ENCODE peak calls at places on chromosomes 11 and 22, in four cellular contexts. One of them, this sample, is unnamed.

GRCh38 chr11:16973565-16973964 is 40.6 kb downstream of the PLEKHA7 start:
- DNase-seq in fibroblast of lung: no peak
- DNase-seq in tibial nerve: no peak
- DNase-seq in SJCRH30: no peak
- DNase-seq in this sample: no peak

GRCh38 chr22:27749597-27750225 is 51.8 kb downstream of the MN1 start:
- DNase-seq in fibroblast of lung: peak
- DNase-seq in tibial nerve: no peak
- DNase-seq in SJCRH30: no peak
- DNase-seq in this sample: peak

GRCh38 chr11:65003282-65003681 is 6.5 kb upstream of the BATF2 start:
- DNase-seq in fibroblast of lung: peak
- DNase-seq in tibial nerve: no peak
- DNase-seq in SJCRH30: no peak
- DNase-seq in this sample: peak

GRCh38 chr11:107276057-107276456 is 181.6 kb downstream of the CWF19L2 start:
- DNase-seq in fibroblast of lung: no peak
- DNase-seq in tibial nerve: no peak
- DNase-seq in SJCRH30: no peak
- DNase-seq in this sample: no peak

GRCh38 chr22:37624017-37624365 is 15.4 kb downstream of the GGA1 start:
- DNase-seq in fibroblast of lung: no peak
- DNase-seq in tibial nerve: no peak
- DNase-seq in SJCRH30: no peak
- DNase-seq in this sample: no peak

GRCh38 chr11:44833869-44834452 is 107.2 kb downstream of the TSPAN18 start:
- DNase-seq in fibroblast of lung: no peak
- DNase-seq in tibial nerve: no peak
- DNase-seq in SJCRH30: no peak
- DNase-seq in this sample: no peak

GRCh38 chr11:119782021-119782420 is 53.0 kb upstream of the NECTIN1 start:
- DNase-seq in fibroblast of lung: no peak
- DNase-seq in tibial nerve: no peak
- DNase-seq in SJCRH30: no peak
- DNase-seq in this sample: no peak

GRCh38 chr11:76839326-76839725 is 21.4 kb upstream of the ACER3 start:
- DNase-seq in fibroblast of lung: no peak
- DNase-seq in tibial nerve: no peak
- DNase-seq in SJCRH30: no peak
- DNase-seq in this sample: no peak

GRCh38 chr22:39690901-39691620 is 120.5 kb downstream of the CACNA1I start:
- DNase-seq in fibroblast of lung: no peak
- DNase-seq in tibial nerve: no peak
- DNase-seq in SJCRH30: no peak
- DNase-seq in this sample: no peak

GRCh38 chr11:61783717-61784505 is 8.5 kb downstream of the TMEM258 start:
- DNase-seq in fibroblast of lung: no peak
- DNase-seq in tibial nerve: no peak
- DNase-seq in SJCRH30: peak
- DNase-seq in this sample: peak

GRCh38 chr11:15127341-15127740 is 12.6 kb downstream of the INSC start:
- DNase-seq in fibroblast of lung: peak
- DNase-seq in tibial nerve: no peak
- DNase-seq in SJCRH30: no peak
- DNase-seq in this sample: peak

GRCh38 chr22:27673839-27674238 is 127.7 kb downstream of the MN1 start:
- DNase-seq in fibroblast of lung: no peak
- DNase-seq in tibial nerve: no peak
- DNase-seq in SJCRH30: no peak
- DNase-seq in this sample: no peak

GRCh38 chr11:134044514-134045284 is 24.2 kb upstream of the JAM3 start:
- DNase-seq in fibroblast of lung: no peak
- DNase-seq in tibial nerve: no peak
- DNase-seq in SJCRH30: no peak
- DNase-seq in this sample: no peak

GRCh38 chr11:10373340-10373739 is 68.5 kb downstream of the ADM start:
- DNase-seq in fibroblast of lung: peak
- DNase-seq in tibial nerve: no peak
- DNase-seq in SJCRH30: no peak
- DNase-seq in this sample: no peak

GRCh38 chr22:44157916-44158618 is 22.7 kb upstream of the PARVG start:
- DNase-seq in fibroblast of lung: no peak
- DNase-seq in tibial nerve: no peak
- DNase-seq in SJCRH30: no peak
- DNase-seq in this sample: no peak

GRCh38 chr11:78212586-78213371 is 24.1 kb downstream of the USP35 start:
- DNase-seq in fibroblast of lung: peak
- DNase-seq in tibial nerve: no peak
- DNase-seq in SJCRH30: no peak
- DNase-seq in this sample: no peak

GRCh38 chr11:63020671-63021255 is 5.1 kb upstream of the SLC22A8 start:
- DNase-seq in fibroblast of lung: no peak
- DNase-seq in tibial nerve: no peak
- DNase-seq in SJCRH30: no peak
- DNase-seq in this sample: no peak

GRCh38 chr22:17920145-17920605 is 104.2 kb downstream of the MICAL3 start:
- DNase-seq in fibroblast of lung: peak
- DNase-seq in tibial nerve: no peak
- DNase-seq in SJCRH30: peak
- DNase-seq in this sample: peak

GRCh38 chr11:61870429-61871039 is 20.8 kb downstream of the FADS3 start:
- DNase-seq in fibroblast of lung: peak
- DNase-seq in tibial nerve: no peak
- DNase-seq in SJCRH30: peak
- DNase-seq in this sample: no peak

GRCh38 chr11:93248602-93249001 is 50.8 kb upstream of the SLC36A4 start:
- DNase-seq in fibroblast of lung: peak
- DNase-seq in tibial nerve: no peak
- DNase-seq in SJCRH30: no peak
- DNase-seq in this sample: no peak

GRCh38 chr11:2898366-2899079 is 12.9 kb upstream of the CDKN1C start:
- DNase-seq in fibroblast of lung: peak
- DNase-seq in tibial nerve: peak
- DNase-seq in SJCRH30: no peak
- DNase-seq in this sample: peak

GRCh38 chr11:17547051-17547577 is at the start of gene OTOG:
- DNase-seq in fibroblast of lung: no peak
- DNase-seq in tibial nerve: no peak
- DNase-seq in SJCRH30: peak
- DNase-seq in this sample: no peak

GRCh38 chr22:24433001-24433867 is 5.8 kb downstream of the ADORA2A start:
- DNase-seq in fibroblast of lung: no peak
- DNase-seq in tibial nerve: no peak
- DNase-seq in SJCRH30: no peak
- DNase-seq in this sample: no peak

GRCh38 chr11:120335596-120335927 is 651 bp upstream of the ARHGEF12 start:
- DNase-seq in fibroblast of lung: no peak
- DNase-seq in tibial nerve: no peak
- DNase-seq in SJCRH30: no peak
- DNase-seq in this sample: no peak

GRCh38 chr11:62713343-62713742 is 5.9 kb downstream of the GNG3 start:
- DNase-seq in fibroblast of lung: no peak
- DNase-seq in tibial nerve: no peak
- DNase-seq in SJCRH30: no peak
- DNase-seq in this sample: no peak

GRCh38 chr11:10487002-10487647 is 32.1 kb downstream of the AMPD3 start:
- DNase-seq in fibroblast of lung: no peak
- DNase-seq in tibial nerve: no peak
- DNase-seq in SJCRH30: no peak
- DNase-seq in this sample: no peak

GRCh38 chr11:2770556-2771301 is 70.9 kb upstream of the KCNQ1OT1 start:
- DNase-seq in fibroblast of lung: no peak
- DNase-seq in tibial nerve: no peak
- DNase-seq in SJCRH30: no peak
- DNase-seq in this sample: no peak

GRCh38 chr22:19546680-19547079 is 22.5 kb upstream of the CLDN5 start:
- DNase-seq in fibroblast of lung: no peak
- DNase-seq in tibial nerve: no peak
- DNase-seq in SJCRH30: no peak
- DNase-seq in this sample: no peak

GRCh38 chr11:6992457-6993431 is 27.4 kb downstream of the ZNF214 start:
- DNase-seq in fibroblast of lung: peak
- DNase-seq in tibial nerve: no peak
- DNase-seq in SJCRH30: no peak
- DNase-seq in this sample: peak

GRCh38 chr11:68106165-68106940 is 14.8 kb downstream of the CHKA start:
- DNase-seq in fibroblast of lung: no peak
- DNase-seq in tibial nerve: no peak
- DNase-seq in SJCRH30: no peak
- DNase-seq in this sample: no peak

GRCh38 chr11:17276236-17277023 is at the start of gene NUCB2:
- DNase-seq in fibroblast of lung: peak
- DNase-seq in tibial nerve: peak
- DNase-seq in SJCRH30: peak
- DNase-seq in this sample: peak

GRCh38 chr11:830295-831131 is 2.2 kb upstream of the CD151 start:
- DNase-seq in fibroblast of lung: peak
- DNase-seq in tibial nerve: no peak
- DNase-seq in SJCRH30: peak
- DNase-seq in this sample: peak

GRCh38 chr11:78406568-78407196 is 10.9 kb downstream of the GAB2 start:
- DNase-seq in fibroblast of lung: no peak
- DNase-seq in tibial nerve: no peak
- DNase-seq in SJCRH30: no peak
- DNase-seq in this sample: no peak

GRCh38 chr11:111937859-111938258 is 716 bp downstream of the DIXDC1 start:
- DNase-seq in fibroblast of lung: no peak
- DNase-seq in tibial nerve: no peak
- DNase-seq in SJCRH30: no peak
- DNase-seq in this sample: no peak
- H3K27ac ChIP-seq in fibroblast of lung: no peak
- H3K27ac ChIP-seq in tibial nerve: peak
- H3K27ac ChIP-seq in SJCRH30: no peak
- H3K27ac ChIP-seq in this sample: no peak

DNA sequence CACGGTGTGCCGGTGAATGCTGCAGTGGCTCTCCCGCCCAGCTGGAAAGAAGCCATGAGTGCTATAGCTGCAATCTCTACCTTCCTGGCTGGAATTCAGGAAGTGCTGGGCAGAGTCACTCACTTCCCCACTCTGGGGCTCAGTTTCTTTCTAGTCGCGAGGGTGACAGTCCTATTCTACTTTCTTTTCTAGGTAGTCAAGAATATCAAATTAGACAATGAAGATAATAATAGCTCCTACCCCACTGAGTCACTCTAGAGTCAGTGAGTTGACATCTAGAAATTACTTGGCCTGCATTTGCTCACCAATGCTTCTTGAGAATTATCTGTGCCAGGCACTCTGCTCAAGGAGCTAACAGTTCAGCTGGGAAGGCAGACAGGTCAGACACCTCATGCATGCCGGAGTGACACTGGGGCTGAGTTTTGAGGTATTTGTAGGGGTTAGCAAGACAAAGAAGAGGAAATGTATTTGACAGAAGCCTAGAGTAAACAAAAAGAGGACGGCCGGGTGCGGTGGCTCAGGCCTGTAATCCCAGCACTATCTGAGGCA is 3.2 kb downstream of the CENPM start:
- DNase-seq in fibroblast of lung: no peak
- DNase-seq in tibial nerve: no peak
- DNase-seq in SJCRH30: no peak
- DNase-seq in this sample: peak
- H3K27ac ChIP-seq in fibroblast of lung: no peak
- H3K27ac ChIP-seq in tibial nerve: no peak
- H3K27ac ChIP-seq in SJCRH30: no peak
- H3K27ac ChIP-seq in this sample: no peak

GRCh38 chr11:72026029-72026428 is 27.3 kb downstream of the IL18BP start:
- DNase-seq in fibroblast of lung: no peak
- DNase-seq in tibial nerve: no peak
- DNase-seq in SJCRH30: no peak
- DNase-seq in this sample: no peak
- H3K27ac ChIP-seq in fibroblast of lung: peak
- H3K27ac ChIP-seq in tibial nerve: no peak
- H3K27ac ChIP-seq in SJCRH30: no peak
- H3K27ac ChIP-seq in this sample: no peak

DNA sequence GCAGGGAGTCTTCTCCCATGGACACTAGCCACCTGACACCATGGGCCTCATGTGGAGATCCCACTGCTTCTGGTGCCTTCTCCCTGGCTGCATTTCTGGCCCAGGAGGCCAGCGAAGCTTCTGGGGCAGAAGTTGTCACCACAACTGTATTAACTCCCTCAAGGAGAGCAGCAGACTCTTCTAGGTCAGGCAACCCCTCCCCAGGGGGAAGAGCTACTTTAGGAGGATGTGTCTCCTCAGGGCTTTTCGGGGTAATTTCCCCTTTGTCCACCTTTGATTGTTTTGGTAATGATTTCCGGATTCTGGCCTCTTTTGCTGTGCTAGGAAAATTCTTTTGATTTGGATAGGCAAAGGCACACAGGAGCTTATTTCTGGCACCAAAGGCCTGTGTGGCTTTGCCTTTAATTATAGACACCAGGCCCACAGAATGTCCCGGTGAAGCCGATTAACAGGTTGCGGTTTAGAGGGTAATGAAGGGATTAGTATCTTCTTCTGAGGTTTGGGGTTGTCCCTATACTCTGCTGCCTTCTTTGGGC is 8.9 kb upstream of the UCP2 start:
- DNase-seq in fibroblast of lung: no peak
- DNase-seq in tibial nerve: no peak
- DNase-seq in SJCRH30: no peak
- DNase-seq in this sample: no peak
- H3K27ac ChIP-seq in fibroblast of lung: no peak
- H3K27ac ChIP-seq in tibial nerve: no peak
- H3K27ac ChIP-seq in SJCRH30: no peak
- H3K27ac ChIP-seq in this sample: no peak